ENCODE peak calls at places on chromosomes 4 and X, in four cellular contexts. One of them, this sample, is unnamed.

GRCh38 chr4:25817059-25817681 is 45.6 kb downstream of the SEL1L3 start:
- DNase-seq in stomach: no peak
- DNase-seq in epithelial cell of esophagus: peak
- DNase-seq in GM12878: no peak
- DNase-seq in this sample: no peak

GRCh38 chr4:89509708-89510269 is 202.2 kb upstream of the GPRIN3 start:
- DNase-seq in stomach: no peak
- DNase-seq in epithelial cell of esophagus: peak
- DNase-seq in GM12878: peak
- DNase-seq in this sample: no peak

GRCh38 chr4:123121241-123121907 is 199.0 kb upstream of the NUDT6 start:
- DNase-seq in stomach: no peak
- DNase-seq in epithelial cell of esophagus: peak
- DNase-seq in GM12878: no peak
- DNase-seq in this sample: no peak

GRCh38 chr4:105835177-105835576 is 60.1 kb upstream of the NPNT start:
- DNase-seq in stomach: no peak
- DNase-seq in epithelial cell of esophagus: no peak
- DNase-seq in GM12878: no peak
- DNase-seq in this sample: no peak

GRCh38 chr4:5052726-5053425 is 1.6 kb downstream of the STK32B start:
- DNase-seq in stomach: no peak
- DNase-seq in epithelial cell of esophagus: no peak
- DNase-seq in GM12878: no peak
- DNase-seq in this sample: no peak

GRCh38 chrX:107766470-107767140 is 9.0 kb downstream of the TSC22D3 start:
- DNase-seq in stomach: no peak
- DNase-seq in epithelial cell of esophagus: peak
- DNase-seq in GM12878: no peak
- DNase-seq in this sample: no peak

GRCh38 chr4:109588176-109588575 is 28.1 kb downstream of the MCUB start:
- DNase-seq in stomach: no peak
- DNase-seq in epithelial cell of esophagus: peak
- DNase-seq in GM12878: peak
- DNase-seq in this sample: no peak

GRCh38 chrX:71514367-71515038 is 18.4 kb upstream of the OGT start:
- DNase-seq in stomach: no peak
- DNase-seq in epithelial cell of esophagus: no peak
- DNase-seq in GM12878: peak
- DNase-seq in this sample: no peak

GRCh38 chrX:140503714-140504351 is 1.0 kb downstream of the SOX3 start:
- DNase-seq in stomach: no peak
- DNase-seq in epithelial cell of esophagus: no peak
- DNase-seq in GM12878: no peak
- DNase-seq in this sample: no peak

GRCh38 chr4:110629214-110629754 is 6.4 kb upstream of the PITX2 start:
- DNase-seq in stomach: no peak
- DNase-seq in epithelial cell of esophagus: no peak
- DNase-seq in GM12878: no peak
- DNase-seq in this sample: no peak

DNA sequence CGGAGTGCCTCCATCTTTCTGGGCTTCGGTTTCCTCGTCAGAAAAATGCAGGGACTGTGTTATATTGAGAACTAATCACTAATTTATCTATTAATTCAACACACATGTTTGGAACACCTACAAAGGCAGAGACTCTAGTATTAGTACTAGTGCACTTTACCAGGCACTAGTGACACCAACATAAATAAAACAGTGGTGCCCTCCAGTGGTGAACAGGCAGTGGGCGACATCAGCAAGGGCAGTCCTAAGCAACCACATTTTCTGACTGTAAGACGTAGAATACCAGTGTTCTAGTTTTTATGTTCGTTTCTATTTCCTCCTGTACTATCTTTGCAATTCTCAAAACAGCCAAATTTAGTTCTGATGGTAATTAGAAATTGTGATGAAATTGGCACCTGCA is 69.1 kb upstream of the UCP1 start:
- DNase-seq in stomach: no peak
- DNase-seq in epithelial cell of esophagus: peak
- DNase-seq in GM12878: no peak
- DNase-seq in this sample: no peak
- TF ChIP-seq CTCF in stomach: peak
- TF ChIP-seq CTCF in epithelial cell of esophagus: peak
- TF ChIP-seq CTCF in GM12878: peak
- TF ChIP-seq CTCF in this sample: no peak

GRCh38 chr4:172869621-172870268 is 298.9 kb upstream of the GALNT7 start:
- DNase-seq in stomach: no peak
- DNase-seq in epithelial cell of esophagus: no peak
- DNase-seq in GM12878: no peak
- DNase-seq in this sample: no peak

GRCh38 chr4:172868271-172868670 is 300.3 kb upstream of the GALNT7 start:
- DNase-seq in stomach: no peak
- DNase-seq in epithelial cell of esophagus: no peak
- DNase-seq in GM12878: no peak
- DNase-seq in this sample: no peak

GRCh38 chr4:172866421-172866820 is 302.2 kb upstream of the GALNT7 start:
- DNase-seq in stomach: no peak
- DNase-seq in epithelial cell of esophagus: no peak
- DNase-seq in GM12878: no peak
- DNase-seq in this sample: no peak

GRCh38 chr4:172865531-172866127 is 303.0 kb upstream of the GALNT7 start:
- DNase-seq in stomach: no peak
- DNase-seq in epithelial cell of esophagus: peak
- DNase-seq in GM12878: no peak
- DNase-seq in this sample: no peak

GRCh38 chr4:172871381-172871780 is 297.2 kb upstream of the GALNT7 start:
- DNase-seq in stomach: no peak
- DNase-seq in epithelial cell of esophagus: peak
- DNase-seq in GM12878: no peak
- DNase-seq in this sample: no peak
- TF ChIP-seq CTCF in stomach: no peak
- TF ChIP-seq CTCF in epithelial cell of esophagus: no peak
- TF ChIP-seq CTCF in GM12878: no peak
- TF ChIP-seq CTCF in this sample: no peak

GRCh38 chr4:158781963-158782362 is 13.1 kb downstream of the FNIP2 start:
- DNase-seq in stomach: no peak
- DNase-seq in epithelial cell of esophagus: no peak
- DNase-seq in GM12878: no peak
- DNase-seq in this sample: no peak
- TF ChIP-seq CTCF in stomach: no peak
- TF ChIP-seq CTCF in epithelial cell of esophagus: no peak
- TF ChIP-seq CTCF in GM12878: peak
- TF ChIP-seq CTCF in this sample: no peak

DNA sequence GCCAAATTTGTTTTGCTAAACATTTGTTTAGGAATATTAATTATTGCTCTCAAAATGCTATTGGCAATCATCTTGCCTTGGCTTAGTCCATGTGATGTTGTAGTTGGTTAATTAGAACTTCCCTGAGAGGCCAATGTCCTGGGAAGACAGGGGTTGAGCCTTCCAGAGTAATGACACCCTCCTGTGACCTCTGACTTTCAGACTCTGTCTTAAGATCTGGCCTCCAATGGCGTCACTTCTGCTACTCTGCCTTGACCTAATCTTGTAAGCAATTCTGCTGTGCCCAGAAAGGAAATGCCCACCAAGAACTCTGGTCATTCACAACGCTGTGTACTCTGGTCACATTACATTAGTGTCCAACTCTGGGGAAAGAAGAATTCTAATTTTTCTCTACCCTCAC is 111.9 kb downstream of the SH3RF1 start:
- DNase-seq in stomach: no peak
- DNase-seq in epithelial cell of esophagus: no peak
- DNase-seq in GM12878: no peak
- DNase-seq in this sample: no peak
- TF ChIP-seq CTCF in stomach: no peak
- TF ChIP-seq CTCF in epithelial cell of esophagus: no peak
- TF ChIP-seq CTCF in GM12878: no peak
- TF ChIP-seq CTCF in this sample: no peak

DNA sequence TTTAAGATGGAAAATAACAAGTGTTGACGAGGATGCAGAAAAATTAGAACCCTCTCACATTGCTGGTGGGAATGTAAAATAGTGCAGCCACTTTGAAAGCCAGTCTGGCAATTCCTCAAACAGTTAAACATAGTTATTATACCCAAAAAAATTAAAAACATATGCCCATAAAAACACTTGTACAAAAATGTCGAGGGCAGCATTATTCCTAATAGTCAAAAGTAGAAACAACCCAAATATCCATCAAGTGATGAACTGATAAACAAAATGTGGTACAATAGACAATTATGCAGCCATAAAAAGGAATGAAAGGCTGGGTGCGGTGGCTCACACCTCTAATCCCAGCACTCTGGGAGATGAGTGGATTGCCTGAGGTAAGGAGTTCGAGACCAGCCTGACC is 6.3 kb downstream of the IDS start:
- DNase-seq in stomach: no peak
- DNase-seq in epithelial cell of esophagus: no peak
- DNase-seq in GM12878: no peak
- DNase-seq in this sample: no peak
- TF ChIP-seq CTCF in stomach: no peak
- TF ChIP-seq CTCF in epithelial cell of esophagus: no peak
- TF ChIP-seq CTCF in GM12878: no peak
- TF ChIP-seq CTCF in this sample: no peak